ENCODE peak calls at places on chromosomes 6 and 20, in four cellular contexts. D is cardiac fibroblast, R is dorsolateral prefrontal cortex, U is Peyer's patch. E is an unnamed sample.

GRCh38 chr6:107704377-107705013 is 119.6 kb downstream of the SCML4 start:
- DNase-seq in D (peak), R (no peak), U (no peak), E (no peak)

GRCh38 chr6:154258064-154258757 is 98.4 kb downstream of the IPCEF1 start:
- DNase-seq in D (no peak), R (no peak), U (no peak), E (no peak)

GRCh38 chr6:39753745-39754084 is 28.5 kb upstream of the KIF6 start:
- DNase-seq in D (no peak), R (no peak), U (no peak), E (no peak)

GRCh38 chr20:49397525-49397924 is 84.9 kb downstream of the KCNB1 start:
- DNase-seq in D (peak), R (no peak), U (no peak), E (peak)

GRCh38 chr6:155778336-155778735 is 322.7 kb upstream of the NOX3 start:
- DNase-seq in D (no peak), R (no peak), U (no peak), E (no peak)

GRCh38 chr20:57312138-57312537 is 17.5 kb upstream of the SPO11 start:
- DNase-seq in D (no peak), R (no peak), U (no peak), E (no peak)

GRCh38 chr20:31740208-31740607 is 1.1 kb downstream of the TPX2 start:
- DNase-seq in D (peak), R (no peak), U (no peak), E (no peak)

GRCh38 chr6:51792273-51793030 is 295.0 kb downstream of the PKHD1 start:
- DNase-seq in D (no peak), R (no peak), U (no peak), E (no peak)

GRCh38 chr20:15179426-15180190 is 842.2 kb upstream of the FLRT3 start:
- DNase-seq in D (no peak), R (peak), U (no peak), E (no peak)

GRCh38 chr6:146914563-146915483 is 289.4 kb upstream of the STXBP5 start:
- DNase-seq in D (peak), R (no peak), U (no peak), E (no peak)

GRCh38 chr6:6730831-6731230 is 142.3 kb downstream of the LY86 start:
- DNase-seq in D (peak), R (no peak), U (no peak), E (no peak)

GRCh38 chr6:141164042-141164748 is 968.5 kb upstream of the GJE1 start:
- DNase-seq in D (no peak), R (no peak), U (no peak), E (no peak)

GRCh38 chr6:131362070-131362469 is 211.0 kb upstream of the ARG1 start:
- DNase-seq in D (peak), R (no peak), U (no peak), E (no peak)

GRCh38 chr20:1507276-1507675 is 16.1 kb upstream of the SIRPB2 start:
- DNase-seq in D (no peak), R (no peak), U (no peak), E (no peak)

GRCh38 chr6:104957301-104958177 is 632 bp downstream of the LIN28B start:
- DNase-seq in D (no peak), R (no peak), U (no peak), E (no peak)

GRCh38 chr6:109695468-109695867 is 4.4 kb downstream of the FIG4 start:
- DNase-seq in D (peak), R (no peak), U (no peak), E (no peak)

GRCh38 chr6:168577496-168577895 is 136.5 kb downstream of the SMOC2 start:
- DNase-seq in D (no peak), R (no peak), U (no peak), E (no peak)

GRCh38 chr6:43093361-43094289 is 17.5 kb downstream of the PTK7 start:
- DNase-seq in D (peak), R (no peak), U (no peak), E (no peak)

GRCh38 chr20:62400021-62400420 is 7.1 kb downstream of the CABLES2 start:
- DNase-seq in D (no peak), R (no peak), U (no peak), E (no peak)

GRCh38 chr6:166228839-166229528 is 61.3 kb upstream of the TBXT start:
- DNase-seq in D (no peak), R (no peak), U (no peak), E (no peak)

GRCh38 chr6:147219463-147219862 is 15.2 kb downstream of the STXBP5 start:
- DNase-seq in D (no peak), R (no peak), U (no peak), E (no peak)

GRCh38 chr6:138728672-138729071 is 44.9 kb upstream of the CCDC28A start:
- DNase-seq in D (no peak), R (no peak), U (no peak), E (no peak)

GRCh38 chr20:60993647-60994046 is 258.4 kb upstream of the CDH4 start:
- DNase-seq in D (no peak), R (no peak), U (no peak), E (no peak)

GRCh38 chr20:49712918-49713778 is 530 bp downstream of the B4GALT5 start:
- DNase-seq in D (peak), R (peak), U (peak), E (no peak)

GRCh38 chr6:144361027-144361426 is 75.9 kb downstream of the UTRN start:
- DNase-seq in D (no peak), R (no peak), U (no peak), E (no peak)

GRCh38 chr20:34713194-34713943 is 9.2 kb downstream of the TP53INP2 start:
- DNase-seq in D (peak), R (no peak), U (no peak), E (no peak)

GRCh38 chr6:35047265-35048011 is 93.7 kb downstream of the TCP11 start:
- DNase-seq in D (peak), R (no peak), U (no peak), E (no peak)

DNA sequence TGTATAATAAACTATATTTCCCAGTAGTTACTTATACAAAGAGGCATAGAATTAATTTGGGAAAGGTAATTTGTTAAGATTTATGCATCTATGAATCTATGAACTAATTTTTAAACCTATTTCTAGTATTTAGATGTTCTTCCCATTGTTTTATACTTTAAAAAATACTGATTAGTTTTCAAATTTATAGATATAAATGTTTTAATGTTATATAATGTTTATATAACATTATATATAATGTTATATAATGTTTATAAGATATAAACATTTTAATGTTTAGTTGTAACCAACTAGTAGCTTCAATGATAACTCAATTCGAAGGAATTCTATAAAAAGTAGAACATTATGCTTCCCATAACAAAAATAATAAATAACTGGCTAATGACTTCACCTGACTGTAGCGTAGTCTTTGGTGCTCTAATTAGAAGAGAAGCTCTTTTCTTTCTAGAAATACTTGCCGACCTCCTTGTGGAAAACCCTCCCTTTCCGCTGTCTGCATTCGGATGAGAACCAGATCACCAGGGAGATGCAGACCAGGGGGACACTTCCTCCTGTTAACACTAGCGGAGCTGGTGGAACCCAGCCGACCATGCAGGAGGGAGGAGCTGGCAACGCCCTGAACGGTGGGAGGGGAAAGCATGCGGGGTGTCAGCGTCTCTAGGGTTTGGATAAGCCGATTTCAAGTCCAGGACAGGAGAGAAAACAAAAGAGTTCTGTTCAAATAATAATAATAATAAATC is 158.4 kb downstream of the OR2B2 start:
- DNase-seq in D (peak), R (peak), U (peak), E (no peak)
- TF ChIP-seq CTCF in D (peak), R (no peak), U (no peak), E (no peak)

GRCh38 chr20:44521484-44522481 is at the start of gene SERINC3:
- DNase-seq in D (peak), R (peak), U (peak), E (peak)
- TF ChIP-seq CTCF in D (no peak), R (peak), U (no peak), E (peak)

GRCh38 chr6:45610832-45611231 is 233.1 kb upstream of the SUPT3H start:
- DNase-seq in D (no peak), R (no peak), U (no peak), E (no peak)

GRCh38 chr6:45608252-45608911 is 230.6 kb upstream of the SUPT3H start:
- DNase-seq in D (peak), R (no peak), U (no peak), E (no peak)

GRCh38 chr6:45610374-45610773 is 232.6 kb upstream of the SUPT3H start:
- DNase-seq in D (no peak), R (no peak), U (no peak), E (no peak)

GRCh38 chr6:45607818-45608217 is 230.1 kb upstream of the SUPT3H start:
- DNase-seq in D (peak), R (no peak), U (no peak), E (no peak)

DNA sequence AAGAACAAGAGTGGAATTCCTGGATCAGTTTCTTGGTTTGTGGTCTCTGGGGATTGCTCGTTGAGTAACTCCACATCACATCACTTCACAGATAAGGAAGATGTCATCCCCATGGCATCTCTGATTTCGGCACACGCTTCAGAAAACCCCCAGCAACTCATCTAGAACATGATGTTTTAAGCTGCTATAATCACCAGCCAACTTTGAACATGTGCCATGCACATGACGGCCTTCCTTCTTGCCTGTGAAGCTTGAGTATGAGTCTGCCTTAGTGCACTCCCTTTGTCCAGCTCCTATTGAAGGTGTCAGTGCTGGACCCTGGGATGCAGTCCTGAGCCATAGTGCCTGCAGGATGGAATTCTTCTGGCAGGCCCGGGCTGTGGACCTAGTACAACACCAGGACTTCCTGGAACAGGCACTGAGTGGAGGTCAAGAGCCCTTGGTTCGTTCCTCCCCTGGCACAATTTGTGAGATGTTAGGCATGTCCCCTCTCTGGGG is 231.5 kb upstream of the SUPT3H start:
- DNase-seq in D (peak), R (no peak), U (no peak), E (no peak)
- TF ChIP-seq CTCF in D (no peak), R (no peak), U (no peak), E (no peak)

GRCh38 chr6:505374-505773 is 113.8 kb downstream of the IRF4 start:
- DNase-seq in D (no peak), R (no peak), U (no peak), E (no peak)
- TF ChIP-seq CTCF in D (no peak), R (no peak), U (no peak), E (no peak)

GRCh38 chr6:53735896-53736295 is 58.9 kb upstream of the LRRC1 start:
- DNase-seq in D (no peak), R (no peak), U (no peak), E (no peak)

GRCh38 chr6:53730767-53731166 is 64.0 kb upstream of the LRRC1 start:
- DNase-seq in D (no peak), R (no peak), U (no peak), E (no peak)

GRCh38 chr6:53737746-53738145 is 57.1 kb upstream of the LRRC1 start:
- DNase-seq in D (peak), R (no peak), U (no peak), E (no peak)

GRCh38 chr6:53731906-53732636 is 62.7 kb upstream of the LRRC1 start:
- DNase-seq in D (no peak), R (no peak), U (no peak), E (no peak)

DNA sequence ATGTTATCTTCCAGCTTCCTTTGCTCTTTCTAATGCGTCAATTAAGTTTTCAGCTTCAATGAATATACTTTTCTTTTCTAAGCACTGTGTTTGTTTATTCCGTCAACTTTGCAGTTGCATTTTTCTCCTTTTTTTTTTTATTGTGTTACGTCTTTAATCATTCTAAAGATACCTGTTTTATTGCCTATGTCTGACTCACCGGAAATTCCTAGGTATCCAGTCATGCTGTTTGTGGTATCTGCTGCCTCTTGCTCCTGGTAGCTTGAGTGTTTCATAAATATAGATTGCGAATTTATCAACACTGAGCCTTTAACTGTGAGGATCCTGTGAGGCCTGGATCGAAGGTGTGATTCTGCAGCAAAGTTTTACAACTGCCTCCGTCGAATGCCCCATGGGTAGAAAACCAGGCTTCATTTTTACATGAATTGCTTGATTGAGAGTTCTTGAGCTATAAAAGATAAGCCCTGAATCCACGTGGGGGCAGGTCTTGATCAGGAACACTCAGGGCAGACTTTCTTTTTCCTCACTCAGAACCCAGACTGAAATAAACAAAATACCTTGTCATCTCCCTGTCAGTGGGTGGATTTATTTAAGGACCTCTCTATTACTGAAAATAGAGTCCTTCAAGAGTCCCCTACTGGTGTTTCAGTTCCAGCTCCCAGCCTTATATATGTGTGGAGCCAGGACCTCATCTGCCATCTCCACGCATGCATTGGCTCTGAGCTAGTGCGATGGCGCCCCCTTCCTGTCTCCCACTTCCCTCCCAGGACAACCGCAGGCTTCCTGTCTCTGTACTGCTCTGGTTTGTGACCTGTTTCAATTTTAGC is 60.1 kb upstream of the LRRC1 start:
- DNase-seq in D (peak), R (no peak), U (peak), E (no peak)
- TF ChIP-seq CTCF in D (peak), R (no peak), U (peak), E (peak)

DNA sequence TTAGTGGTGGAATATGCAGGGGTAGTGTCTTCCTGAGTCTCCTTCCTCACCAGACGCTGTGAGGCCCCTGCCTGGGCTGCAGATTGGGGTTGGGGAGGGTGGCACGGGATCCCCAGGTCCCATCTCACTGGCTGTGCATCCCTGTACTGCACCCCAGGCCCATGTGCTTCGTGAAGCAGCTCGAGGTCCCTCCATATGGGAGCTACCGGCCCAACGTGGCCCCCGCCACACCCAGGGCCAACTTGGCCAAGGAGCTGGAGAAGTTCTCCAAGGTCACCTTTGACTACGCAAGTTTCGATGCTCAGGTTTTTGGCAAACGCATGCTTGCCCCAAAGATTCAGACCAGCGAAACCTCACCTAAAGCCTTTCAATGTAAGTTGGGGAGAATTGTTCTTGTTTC is 38.6 kb upstream of the PCMTD2 start:
- DNase-seq in D (no peak), R (no peak), U (no peak), E (no peak)
- TF ChIP-seq CTCF in D (no peak), R (no peak), U (no peak), E (no peak)

E was measured in D721Med.